ENCODE peak calls at places on chromosomes 13 and 19, in nine cellular contexts. Q is ascending aorta; J is activated CD8-positive, alpha-beta T cell treated with anti-CD3 and anti-CD28 coated beads, Interleukin-2, amount 10 ng/mL, durations not matched to agents 7 days and 5 days; Y is activated naive CD8-positive, alpha-beta T cell treated with anti-CD3 and anti-CD28 coated beads, Interleukin-2, amount 10 ng/mL, durations not matched to agents 7 days and 5 days; D is activated CD8-positive, alpha-beta memory T cell treated with anti-CD3 and anti-CD28 coated beads, Interleukin-2, amount 50 U/mL, for 48 hours; M is coronary artery; S is GM18507; G is activated CD4-positive, alpha-beta T cell treated with anti-CD3 and anti-CD28 coated beads, Interleukin-2, amount 50 U/mL, for 1 hour; O is left ventricle myocardium inferior. K is an unnamed sample.

GRCh38 chr13:110874508-110874960 is 40.3 kb downstream of the ANKRD10 start:
- DNase-seq in Q (peak), J (peak), Y (peak), D (peak), M (peak), S (peak), G (peak), O (peak), K (peak)

GRCh38 chr13:112972867-112973576 is 4.0 kb downstream of the MCF2L start:
- DNase-seq in Q (no peak), J (no peak), Y (no peak), D (no peak), M (no peak), S (no peak), G (no peak), O (peak), K (no peak)

GRCh38 chr19:543912-544608 is at the start of gene GZMM:
- DNase-seq in Q (no peak), J (peak), Y (peak), D (peak), M (no peak), S (peak), G (peak), O (no peak), K (no peak)

GRCh38 chr13:113272791-113273190 is 24.2 kb upstream of the LAMP1 start:
- DNase-seq in Q (no peak), J (no peak), Y (no peak), D (no peak), M (no peak), S (no peak), G (no peak), O (no peak), K (no peak)

GRCh38 chr19:49660338-49660961 is 5.2 kb downstream of the IRF3 start:
- DNase-seq in Q (no peak), J (no peak), Y (no peak), D (no peak), M (no peak), S (no peak), G (no peak), O (no peak), K (no peak)

GRCh38 chr13:27496851-27497250 is 46.5 kb upstream of the MTIF3 start:
- DNase-seq in Q (no peak), J (no peak), Y (no peak), D (no peak), M (no peak), S (no peak), G (no peak), O (no peak), K (no peak)

GRCh38 chr13:114049026-114049425 is 75.2 kb upstream of the C13orf46 start:
- DNase-seq in Q (no peak), J (peak), Y (no peak), D (peak), M (no peak), S (peak), G (peak), O (no peak), K (no peak)

GRCh38 chr13:48210178-48210577 is 22.8 kb upstream of the ITM2B start:
- DNase-seq in Q (no peak), J (no peak), Y (no peak), D (no peak), M (no peak), S (no peak), G (no peak), O (no peak), K (no peak)

GRCh38 chr13:19382111-19382510 is 179.2 kb downstream of the TPTE2 start:
- DNase-seq in Q (no peak), J (no peak), Y (no peak), D (no peak), M (no peak), S (no peak), G (no peak), O (no peak), K (no peak)

GRCh38 chr19:2477732-2478191 is 1.8 kb downstream of the GADD45B start:
- DNase-seq in Q (no peak), J (peak), Y (peak), D (peak), M (no peak), S (no peak), G (peak), O (no peak), K (no peak)

GRCh38 chr13:103898481-103898880 is 832.3 kb upstream of the SLC10A2 start:
- DNase-seq in Q (no peak), J (no peak), Y (no peak), D (no peak), M (no peak), S (no peak), G (no peak), O (no peak), K (no peak)

GRCh38 chr13:69912576-69913074 is 195.0 kb upstream of the ATXN8OS start:
- DNase-seq in Q (no peak), J (no peak), Y (no peak), D (no peak), M (no peak), S (no peak), G (no peak), O (no peak), K (no peak)

GRCh38 chr13:71964491-71965108 is 97.6 kb upstream of the DACH1 start:
- DNase-seq in Q (no peak), J (no peak), Y (no peak), D (no peak), M (no peak), S (no peak), G (no peak), O (no peak), K (no peak)

GRCh38 chr19:15479391-15480345 is at the start of gene PGLYRP2:
- DNase-seq in Q (no peak), J (no peak), Y (no peak), D (no peak), M (no peak), S (no peak), G (no peak), O (no peak), K (no peak)